ENCODE peak calls at places on chromosome 1, in five cellular contexts. S is H1, Z is NT2/D1, V is GM12878, B is HepG2. C is an unnamed sample.

GRCh38 chr1:14850563-14850962 is 252.1 kb downstream of the KAZN start:
- DNase-seq in Z (no peak), S (no peak), B (no peak), V (no peak), C (no peak)

GRCh38 chr1:8303876-8304275 is 14.0 kb upstream of the SLC45A1 start:
- DNase-seq in Z (no peak), B (no peak), S (no peak), V (no peak), C (no peak)

GRCh38 chr1:8560035-8560434 is 242.1 kb downstream of the SLC45A1 start:
- DNase-seq in S (no peak), B (no peak), V (no peak), Z (no peak), C (no peak)

GRCh38 chr1:109838838-109839240 is 71.8 kb upstream of the CSF1 start:
- DNase-seq in V (no peak), Z (no peak), S (no peak), B (peak; percentile 22), C (peak; percentile 13)

GRCh38 chr1:33365560-33365997 is 44.7 kb upstream of the A3GALT2 start:
- DNase-seq in S (no peak), B (no peak), Z (no peak), V (no peak), C (no peak)

GRCh38 chr1:202106340-202107284 is 16.1 kb upstream of the GPR37L1 start:
- DNase-seq in Z (no peak), B (no peak), S (no peak), V (no peak), C (no peak)

GRCh38 chr1:59674605-59675004 is 140.1 kb upstream of the HOOK1 start:
- DNase-seq in S (no peak), V (no peak), Z (no peak), B (peak; percentile 88), C (no peak)

GRCh38 chr1:204150702-204151561 is 912 bp downstream of the ETNK2 start:
- DNase-seq in B (no peak), V (no peak), Z (no peak), S (no peak), C (peak; percentile 44)

GRCh38 chr1:65495137-65495536 is 74.7 kb downstream of the LEPR start:
- DNase-seq in B (no peak), S (no peak), V (no peak), Z (no peak), C (no peak)

GRCh38 chr1:89724369-89725015 is 91.6 kb downstream of the LRRC8C start:
- DNase-seq in B (no peak), Z (no peak), V (peak; percentile 52), S (no peak), C (no peak)

GRCh38 chr1:215844777-215845176 is 277.7 kb downstream of the KCTD3 start:
- DNase-seq in V (no peak), B (no peak), Z (no peak), S (no peak), C (no peak)

GRCh38 chr1:12151465-12151864 is 15.3 kb upstream of the TNFRSF1B start:
- DNase-seq in B (no peak), S (no peak), V (no peak), Z (no peak), C (no peak)

GRCh38 chr1:166490437-166490784 is 323.6 kb upstream of the FAM78B start:
- DNase-seq in S (no peak), B (no peak), V (no peak), Z (no peak), C (no peak)

GRCh38 chr1:119038363-119038762 is 50.2 kb upstream of the TBX15 start:
- DNase-seq in B (no peak), Z (no peak), S (no peak), V (no peak), C (no peak)

GRCh38 chr1:24506706-24507422 is 4.2 kb downstream of the RCAN3 start:
- DNase-seq in S (no peak), V (no peak), Z (no peak), B (no peak), C (no peak)

GRCh38 chr1:150106331-150106730 is 38.8 kb downstream of the VPS45 start:
- DNase-seq in Z (no peak), B (no peak), V (no peak), S (no peak), C (no peak)

GRCh38 chr1:154881820-154882535 is 11.9 kb upstream of the KCNN3 start:
- DNase-seq in Z (no peak), V (no peak), B (no peak), S (no peak), C (no peak)

GRCh38 chr1:43799656-43800629 is 92.6 kb downstream of the ST3GAL3 start:
- DNase-seq in V (no peak), B (no peak), Z (no peak), S (no peak), C (no peak)

GRCh38 chr1:64029037-64029436 is 174.4 kb upstream of the UBE2U start:
- DNase-seq in S (no peak), B (no peak), V (no peak), Z (no peak), C (no peak)

GRCh38 chr1:217542136-217542777 is 88.6 kb downstream of the GPATCH2 start:
- DNase-seq in S (no peak), V (no peak), B (no peak), Z (no peak), C (no peak)

GRCh38 chr1:182845379-182845778 is 6.2 kb downstream of the DHX9 start:
- DNase-seq in B (no peak), S (no peak), Z (no peak), V (no peak), C (no peak)
- TF ChIP-seq SUZ12 in B (no peak), S (no peak), Z (no peak), V (no peak), C (no peak)

DNA sequence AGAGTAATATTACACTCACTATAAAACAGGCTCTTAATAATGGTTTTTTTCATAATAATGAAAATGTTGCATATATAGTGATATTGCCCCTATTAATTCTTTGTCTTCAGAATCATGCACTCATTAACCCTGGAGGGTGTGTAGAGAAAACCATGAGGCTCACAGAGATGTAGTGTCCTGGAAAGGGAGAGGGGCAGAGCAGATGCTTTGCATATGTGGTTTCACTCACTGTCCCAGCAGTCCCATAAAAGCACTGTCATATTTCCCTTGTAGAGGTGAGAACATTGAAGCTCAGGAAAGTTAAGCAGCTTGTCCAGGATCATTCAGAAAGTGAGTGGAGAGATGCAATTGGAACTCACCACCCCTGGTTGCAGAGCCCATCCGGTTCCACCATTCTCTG is 86.2 kb downstream of the RGL1 start:
- DNase-seq in V (no peak), B (no peak), Z (no peak), S (no peak), C (no peak)
- TF ChIP-seq SUZ12 in V (no peak), B (no peak), Z (no peak), S (no peak), C (no peak)

GRCh38 chr1:207867136-207868081 is 43.5 kb downstream of the CD34 start:
- DNase-seq in B (no peak), Z (no peak), S (no peak), V (no peak), C (no peak)

GRCh38 chr1:207868252-207868768 is 42.6 kb downstream of the CD34 start:
- DNase-seq in Z (no peak), B (no peak), V (no peak), S (no peak), C (peak; percentile 21)

GRCh38 chr1:207869859-207870258 is 41.1 kb downstream of the CD34 start:
- DNase-seq in Z (no peak), S (no peak), V (no peak), B (no peak), C (no peak)

GRCh38 chr1:207870279-207871031 is 40.5 kb downstream of the CD34 start:
- DNase-seq in V (no peak), Z (no peak), S (no peak), B (no peak), C (no peak)

DNA sequence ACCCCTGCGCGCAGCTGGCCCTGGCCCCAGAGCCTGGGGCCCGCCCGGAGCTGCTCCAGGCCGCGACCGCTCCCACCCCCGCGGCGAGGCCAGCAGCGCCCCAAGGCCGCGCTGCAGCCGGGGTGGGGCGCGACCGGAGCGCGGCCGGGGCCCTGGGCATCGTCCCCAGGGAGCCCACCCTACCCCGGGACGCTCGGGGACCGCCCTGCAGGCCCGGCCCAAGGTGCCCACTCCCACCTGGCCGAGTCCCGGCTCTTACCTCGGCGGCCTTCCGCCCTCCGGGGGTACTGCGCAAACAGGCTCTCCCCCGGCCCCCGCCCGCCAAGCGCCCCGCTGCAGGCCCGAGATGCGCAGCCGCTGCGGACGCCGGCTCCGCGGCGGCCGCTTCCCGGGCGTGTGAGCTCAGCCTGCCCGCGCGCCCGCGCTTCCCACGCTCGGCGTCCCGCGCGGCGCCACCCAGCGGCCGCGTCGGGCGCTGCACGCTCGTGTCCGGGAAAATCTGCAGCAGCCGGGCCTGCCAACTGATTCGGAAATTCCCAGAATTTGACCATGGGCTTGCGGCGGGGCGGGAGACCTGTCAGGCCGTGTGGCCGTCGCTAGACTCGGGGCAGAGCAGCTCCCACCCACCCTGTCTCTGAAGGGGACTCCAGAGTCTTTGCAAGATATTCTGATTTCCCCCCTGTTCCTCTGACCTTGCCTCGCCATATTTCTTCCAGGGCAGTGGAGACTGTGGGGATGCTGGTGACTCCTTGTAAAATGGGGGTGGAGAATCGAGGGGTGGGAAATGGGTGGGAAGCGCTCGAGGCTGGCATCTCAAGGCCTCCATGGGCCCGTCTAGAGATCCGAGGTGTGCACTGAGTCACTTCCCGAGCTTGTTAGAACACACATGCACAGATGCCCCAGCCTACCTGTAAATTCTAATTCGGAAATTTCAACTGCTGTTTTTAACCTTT is 41.9 kb downstream of the CD34 start:
- DNase-seq in S (peak; percentile 29), B (peak; percentile 41), Z (peak; percentile 56), V (no peak), C (peak; percentile 95)
- TF ChIP-seq SUZ12 in S (no peak), B (no peak), Z (peak; percentile 50), V (no peak), C (no peak)

DNA sequence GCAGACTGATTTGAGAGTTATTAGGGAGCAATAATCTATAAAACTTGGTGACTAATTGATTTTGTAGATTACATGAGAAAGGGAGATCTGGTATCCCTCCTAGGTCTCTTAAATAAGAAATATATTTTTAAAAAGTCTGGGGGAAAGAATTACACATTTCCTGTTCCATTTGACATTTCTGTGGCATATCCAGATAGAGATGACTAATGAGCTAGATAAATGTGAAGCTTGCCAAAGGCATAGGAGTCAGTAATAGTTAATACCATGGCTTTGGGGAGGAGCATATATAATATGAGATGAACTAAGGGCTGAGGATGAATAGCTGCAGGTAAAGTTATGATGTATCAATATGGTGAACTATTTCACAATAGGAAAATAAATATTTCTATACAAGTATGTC is 663.7 kb downstream of the PTPRC start:
- DNase-seq in V (no peak), Z (no peak), S (no peak), B (no peak), C (no peak)
- TF ChIP-seq SUZ12 in V (no peak), Z (no peak), S (no peak), B (no peak), C (no peak)

DNA sequence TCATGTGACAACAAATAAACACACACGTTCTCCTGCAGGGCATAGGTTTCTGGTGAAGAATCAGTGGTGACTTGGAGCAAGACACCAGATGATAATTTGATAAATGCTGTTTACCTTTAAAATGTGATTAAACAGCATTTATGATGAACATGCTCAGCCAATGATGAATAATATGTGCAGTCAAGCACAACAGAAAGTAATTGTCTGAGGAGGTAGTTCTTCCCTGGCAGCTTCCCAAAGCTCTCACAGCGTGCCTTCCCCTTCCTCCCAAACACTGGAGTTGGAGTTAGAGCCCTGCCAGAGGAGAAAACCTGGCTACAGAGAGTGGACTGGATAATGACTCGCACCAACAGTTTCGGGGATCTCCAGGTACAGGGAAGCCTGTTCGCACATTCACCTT is 463.5 kb downstream of the SMYD3 start:
- DNase-seq in Z (no peak), V (no peak), B (no peak), S (no peak), C (no peak)
- TF ChIP-seq SUZ12 in Z (no peak), V (no peak), B (no peak), S (no peak), C (no peak)

C was measured in HEK293T.